ENCODE peak calls at places on chromosomes 6 and 20, in eight cellular contexts. W is glomerular endothelial cell; T is choroid plexus epithelial cell; D is activated CD4-positive, alpha-beta T cell treated with anti-CD3 and anti-CD28 coated beads, Interleukin-2, amount 50 U/mL, for 24 hours; P is T-helper 17 cell; M is MM.1S; H is MCF 10A; V is cerebellar cortex. X is an unnamed sample.

GRCh38 chr6:41901882-41902519 is 6.8 kb upstream of the USP49 start:
- DNase-seq in W (no peak), T (peak), D (peak), P (peak), M (no peak), H (peak), V (peak), X (no peak)

GRCh38 chr6:80544500-80545055 is 438.1 kb downstream of the BCKDHB start:
- DNase-seq in W (no peak), T (no peak), D (no peak), P (no peak), M (no peak), H (no peak), V (no peak), X (no peak)

GRCh38 chr20:37729452-37729851 is 35.6 kb downstream of the CTNNBL1 start:
- DNase-seq in W (no peak), T (no peak), D (no peak), P (no peak), M (no peak), H (no peak), V (peak), X (no peak)

GRCh38 chr6:34688956-34689355 is 7.6 kb downstream of the ILRUN start:
- DNase-seq in W (no peak), T (no peak), D (no peak), P (no peak), M (no peak), H (no peak), V (no peak), X (no peak)

GRCh38 chr6:151071295-151071694 is 168.5 kb upstream of the AKAP12 start:
- DNase-seq in W (no peak), T (peak), D (no peak), P (no peak), M (no peak), H (no peak), V (no peak), X (no peak)

GRCh38 chr6:136365781-136366354 is 76.2 kb upstream of the BCLAF1 start:
- DNase-seq in W (no peak), T (no peak), D (no peak), P (no peak), M (no peak), H (no peak), V (peak), X (no peak)

GRCh38 chr20:25053207-25054132 is 4.5 kb downstream of the ACSS1 start:
- DNase-seq in W (no peak), T (peak), D (no peak), P (no peak), M (peak), H (no peak), V (peak), X (no peak)

GRCh38 chr6:67916389-67916788 is 718.7 kb upstream of the ADGRB3 start:
- DNase-seq in W (no peak), T (peak), D (no peak), P (no peak), M (no peak), H (peak), V (no peak), X (no peak)

GRCh38 chr6:128280960-128281359 is 239.4 kb downstream of the PTPRK start:
- DNase-seq in W (no peak), T (no peak), D (no peak), P (no peak), M (no peak), H (no peak), V (no peak), X (no peak)

GRCh38 chr6:125747589-125748533 is 1.6 kb upstream of the HEY2 start:
- DNase-seq in W (no peak), T (no peak), D (no peak), P (no peak), M (peak), H (no peak), V (no peak), X (peak)

GRCh38 chr6:137044366-137045220 is at the start of gene IL20RA:
- DNase-seq in W (no peak), T (peak), D (no peak), P (no peak), M (peak), H (peak), V (no peak), X (peak)

GRCh38 chr6:79762370-79762769 is 131.2 kb downstream of the SH3BGRL2 start:
- DNase-seq in W (no peak), T (peak), D (no peak), P (no peak), M (no peak), H (peak), V (peak), X (no peak)

GRCh38 chr6:129685640-129686031 is 24.3 kb downstream of the ARHGAP18 start:
- DNase-seq in W (no peak), T (no peak), D (no peak), P (no peak), M (no peak), H (no peak), V (no peak), X (no peak)

GRCh38 chr6:14320342-14320741 is 202.8 kb downstream of the CD83 start:
- DNase-seq in W (no peak), T (no peak), D (no peak), P (no peak), M (no peak), H (no peak), V (no peak), X (no peak)

GRCh38 chr20:32045999-32046398 is 6.0 kb upstream of the HCK start:
- DNase-seq in W (no peak), T (no peak), D (no peak), P (no peak), M (no peak), H (no peak), V (no peak), X (no peak)

GRCh38 chr6:102763886-102764285 is 1370.4 kb downstream of the GRIK2 start:
- DNase-seq in W (no peak), T (no peak), D (no peak), P (no peak), M (no peak), H (no peak), V (no peak), X (no peak)

GRCh38 chr6:111256646-111257045 is 169.3 kb downstream of the SLC16A10 start:
- DNase-seq in W (no peak), T (peak), D (no peak), P (no peak), M (no peak), H (peak), V (no peak), X (no peak)

GRCh38 chr6:33081098-33081824 is 5.5 kb downstream of the HLA-DPB1 start:
- DNase-seq in W (no peak), T (no peak), D (no peak), P (no peak), M (no peak), H (no peak), V (peak), X (no peak)

GRCh38 chr6:56911847-56912246 is 43.1 kb upstream of the BEND6 start:
- DNase-seq in W (no peak), T (peak), D (no peak), P (no peak), M (no peak), H (no peak), V (no peak), X (no peak)

GRCh38 chr6:54135665-54136370 is 24.6 kb downstream of the MLIP start:
- DNase-seq in W (peak), T (peak), D (no peak), P (no peak), M (no peak), H (peak), V (no peak), X (no peak)

GRCh38 chr6:129644567-129645015 is 65.4 kb downstream of the ARHGAP18 start:
- DNase-seq in W (peak), T (peak), D (no peak), P (no peak), M (no peak), H (peak), V (no peak), X (no peak)

GRCh38 chr6:49606696-49607390 is 29.8 kb downstream of the RHAG start:
- DNase-seq in W (peak), T (peak), D (peak), P (no peak), M (peak), H (peak), V (peak), X (no peak)

GRCh38 chr20:50729925-50730764 is 1.2 kb upstream of the PARD6B start:
- DNase-seq in W (no peak), T (peak), D (no peak), P (no peak), M (no peak), H (no peak), V (peak), X (no peak)

GRCh38 chr6:21992178-21992967 is 304.5 kb downstream of the PRL start:
- DNase-seq in W (no peak), T (peak), D (no peak), P (no peak), M (no peak), H (peak), V (no peak), X (no peak)

GRCh38 chr6:126167726-126168125 is 172.2 kb upstream of the CENPW start:
- DNase-seq in W (no peak), T (peak), D (no peak), P (no peak), M (no peak), H (no peak), V (no peak), X (no peak)

GRCh38 chr6:170102038-170102437 is 188.8 kb downstream of the DLL1 start:
- DNase-seq in W (no peak), T (no peak), D (no peak), P (no peak), M (no peak), H (no peak), V (no peak), X (no peak)

GRCh38 chr20:45061244-45061643 is 39.7 kb downstream of the KCNS1 start:
- DNase-seq in W (no peak), T (peak), D (no peak), P (no peak), M (no peak), H (peak), V (no peak), X (no peak)

GRCh38 chr6:113120214-113120576 is 737.0 kb upstream of the MARCKS start:
- DNase-seq in W (peak), T (peak), D (no peak), P (no peak), M (no peak), H (peak), V (no peak), X (no peak)

GRCh38 chr6:129598244-129599187 is 111.5 kb downstream of the ARHGAP18 start:
- DNase-seq in W (peak), T (peak), D (peak), P (no peak), M (peak), H (peak), V (peak), X (no peak)

GRCh38 chr6:163585932-163586437 is 171.5 kb downstream of the QKI start:
- DNase-seq in W (no peak), T (peak), D (no peak), P (no peak), M (no peak), H (peak), V (no peak), X (no peak)

GRCh38 chr6:81812416-81812815 is 59.9 kb upstream of the TENT5A start:
- DNase-seq in W (no peak), T (no peak), D (no peak), P (no peak), M (no peak), H (no peak), V (no peak), X (no peak)

GRCh38 chr6:89217308-89217999 is at the start of gene GABRR1:
- DNase-seq in W (no peak), T (no peak), D (no peak), P (no peak), M (no peak), H (no peak), V (no peak), X (no peak)

GRCh38 chr20:49666906-49667305 is 46.8 kb downstream of the B4GALT5 start:
- DNase-seq in W (no peak), T (no peak), D (no peak), P (no peak), M (no peak), H (no peak), V (peak), X (no peak)

GRCh38 chr20:29325304-29325640 is 1932.2 kb upstream of the DEFB115 start:
- DNase-seq in W (no peak), T (no peak), D (no peak), P (no peak), M (no peak), H (no peak), V (no peak), X (no peak)

GRCh38 chr6:41705996-41706835 is 29.2 kb downstream of the TFEB start:
- DNase-seq in W (no peak), T (peak), D (peak), P (no peak), M (peak), H (peak), V (peak), X (no peak)

X was measured in mesothelial cell of epicardium.